ENCODE peak calls at places on chromosomes 11 and 22, in four cellular contexts. Y is heart right ventricle, Z is tibial nerve, C is endodermal cell. P is an unnamed sample. For H3K4me1, the result is how much of the 10 kb centered on the place peaks cover.

GRCh38 chr11:83617671-83618070 is 331.5 kb upstream of the CCDC90B start:
- DNase-seq in Y (no peak), Z (no peak), C (no peak), P (no peak)

GRCh38 chr11:62544521-62545436 is 1.8 kb downstream of the AHNAK start:
- DNase-seq in Y (peak), Z (no peak), C (peak), P (no peak)

GRCh38 chr11:31882951-31883392 is 71.8 kb upstream of the PAX6 start:
- DNase-seq in Y (no peak), Z (no peak), C (peak), P (no peak)

GRCh38 chr11:43947003-43947500 is 4.6 kb downstream of the C11orf96 start:
- DNase-seq in Y (peak), Z (no peak), C (peak), P (peak)

GRCh38 chr11:5021996-5022395 is 24.3 kb upstream of the OR52J3 start:
- DNase-seq in Y (peak), Z (no peak), C (no peak), P (no peak)

GRCh38 chr11:67271548-67272284 is 5.4 kb downstream of the GRK2 start:
- DNase-seq in Y (no peak), Z (no peak), C (no peak), P (peak)

GRCh38 chr11:117064275-117064674 is 34.0 kb downstream of the SIK3 start:
- DNase-seq in Y (no peak), Z (no peak), C (no peak), P (no peak)

GRCh38 chr22:27804683-27805297 is 3.2 kb upstream of the MN1 start:
- DNase-seq in Y (peak), Z (peak), C (peak), P (peak)

GRCh38 chr11:68651985-68652682 is 32.2 kb upstream of the GAL start:
- DNase-seq in Y (no peak), Z (no peak), C (no peak), P (no peak)

GRCh38 chr11:69053546-69054396 is 5.0 kb downstream of the TPCN2 start:
- DNase-seq in Y (no peak), Z (no peak), C (no peak), P (peak)

GRCh38 chr11:57406337-57406904 is 16.0 kb upstream of the PRG2 start:
- DNase-seq in Y (peak), Z (peak), C (no peak), P (peak)

GRCh38 chr11:111762981-111763643 is 3.1 kb downstream of the PPP2R1B start:
- DNase-seq in Y (no peak), Z (no peak), C (no peak), P (no peak)

GRCh38 chr22:27431896-27432295 is 369.7 kb downstream of the MN1 start:
- DNase-seq in Y (no peak), Z (no peak), C (no peak), P (no peak)

GRCh38 chr22:30483169-30483568 is 11.4 kb upstream of the SEC14L3 start:
- DNase-seq in Y (no peak), Z (no peak), C (no peak), P (no peak)

GRCh38 chr22:17191163-17191562 is 28.1 kb downstream of the ADA2 start:
- DNase-seq in Y (no peak), Z (no peak), C (no peak), P (no peak)

GRCh38 chr11:27722945-27723344 is 22.7 kb upstream of the BDNF start:
- DNase-seq in Y (no peak), Z (no peak), C (peak), P (no peak)

GRCh38 chr11:87212891-87213290 is 175.2 kb downstream of the TMEM135 start:
- DNase-seq in Y (no peak), Z (no peak), C (no peak), P (no peak)

GRCh38 chr22:50009765-50010675 is 2.5 kb downstream of the IL17REL start:
- DNase-seq in Y (no peak), Z (no peak), C (peak), P (no peak)

GRCh38 chr11:113174862-113175261 is 139.5 kb upstream of the TTC12 start:
- DNase-seq in Y (no peak), Z (no peak), C (no peak), P (no peak)

GRCh38 chr11:15199693-15200092 is 85.0 kb downstream of the INSC start:
- DNase-seq in Y (peak), Z (no peak), C (peak), P (no peak)

GRCh38 chr22:41862160-41862529 is 29.2 kb downstream of the SREBF2 start:
- DNase-seq in Y (no peak), Z (no peak), C (no peak), P (no peak)

GRCh38 chr11:17314232-17314547 is 37.4 kb upstream of the NCR3LG1 start:
- DNase-seq in Y (no peak), Z (no peak), C (no peak), P (no peak)

GRCh38 chr11:9765320-9766101 is 101.6 kb downstream of the SWAP70 start:
- DNase-seq in Y (peak), Z (peak), C (peak), P (no peak)

GRCh38 chr11:114296190-114296978 is at the start of gene NNMT:
- DNase-seq in Y (peak), Z (peak), C (peak), P (peak)

GRCh38 chr11:90134420-90135003 is at the start of gene NAALAD2:
- DNase-seq in Y (peak), Z (peak), C (peak), P (peak)

GRCh38 chr22:17576475-17576874 is 13.2 kb downstream of the SLC25A18 start:
- DNase-seq in Y (no peak), Z (no peak), C (peak), P (no peak)

GRCh38 chr11:114395776-114396175 is 4.5 kb downstream of the C11orf71 start:
- DNase-seq in Y (no peak), Z (no peak), C (peak), P (no peak)

GRCh38 chr11:103703954-103704353 is 332.5 kb upstream of the DDI1 start:
- DNase-seq in Y (no peak), Z (no peak), C (no peak), P (no peak)

GRCh38 chr22:39094717-39095389 is 2.2 kb upstream of the APOBEC3H start:
- DNase-seq in Y (no peak), Z (no peak), C (peak), P (no peak)

GRCh38 chr22:23070418-23071162 is at the start of gene GNAZ:
- DNase-seq in Y (no peak), Z (no peak), C (peak), P (peak)

GRCh38 chr22:29213481-29213880 is 7.8 kb downstream of the EMID1 start:
- DNase-seq in Y (no peak), Z (no peak), C (no peak), P (no peak)

GRCh38 chr22:40498454-40499186 is 128.2 kb downstream of the SGSM3 start:
- DNase-seq in Y (no peak), Z (no peak), C (peak), P (no peak)

GRCh38 chr11:128878455-128878854 is 11.4 kb upstream of the KCNJ1 start:
- DNase-seq in Y (no peak), Z (no peak), C (no peak), P (no peak)

GRCh38 chr11:110712643-110713468 is 619 bp upstream of the ARHGAP20 start:
- DNase-seq in Y (peak), Z (peak), C (no peak), P (no peak)

GRCh38 chr11:118789501-118790356 is 1.2 kb downstream of the DDX6 start:
- DNase-seq in Y (no peak), Z (peak), C (peak), P (no peak)

GRCh38 chr11:7575841-7576451 is 62.1 kb downstream of the PPFIBP2 start:
- DNase-seq in Y (no peak), Z (no peak), C (peak), P (peak)

GRCh38 chr11:47415949-47416472 is 7.6 kb downstream of the SLC39A13 start:
- DNase-seq in Y (peak), Z (peak), C (peak), P (peak)

GRCh38 chr11:12214751-12215150 is 104.4 kb downstream of the MICAL2 start:
- DNase-seq in Y (no peak), Z (no peak), C (no peak), P (no peak)

GRCh38 chr11:12215192-12215591 is 104.8 kb downstream of the MICAL2 start:
- DNase-seq in Y (no peak), Z (no peak), C (peak), P (no peak)

GRCh38 chr11:12217879-12218278 is 107.5 kb downstream of the MICAL2 start:
- DNase-seq in Y (no peak), Z (no peak), C (no peak), P (no peak)

GRCh38 chr11:12216100-12216499 is 105.7 kb downstream of the MICAL2 start:
- DNase-seq in Y (no peak), Z (no peak), C (no peak), P (no peak)

DNA sequence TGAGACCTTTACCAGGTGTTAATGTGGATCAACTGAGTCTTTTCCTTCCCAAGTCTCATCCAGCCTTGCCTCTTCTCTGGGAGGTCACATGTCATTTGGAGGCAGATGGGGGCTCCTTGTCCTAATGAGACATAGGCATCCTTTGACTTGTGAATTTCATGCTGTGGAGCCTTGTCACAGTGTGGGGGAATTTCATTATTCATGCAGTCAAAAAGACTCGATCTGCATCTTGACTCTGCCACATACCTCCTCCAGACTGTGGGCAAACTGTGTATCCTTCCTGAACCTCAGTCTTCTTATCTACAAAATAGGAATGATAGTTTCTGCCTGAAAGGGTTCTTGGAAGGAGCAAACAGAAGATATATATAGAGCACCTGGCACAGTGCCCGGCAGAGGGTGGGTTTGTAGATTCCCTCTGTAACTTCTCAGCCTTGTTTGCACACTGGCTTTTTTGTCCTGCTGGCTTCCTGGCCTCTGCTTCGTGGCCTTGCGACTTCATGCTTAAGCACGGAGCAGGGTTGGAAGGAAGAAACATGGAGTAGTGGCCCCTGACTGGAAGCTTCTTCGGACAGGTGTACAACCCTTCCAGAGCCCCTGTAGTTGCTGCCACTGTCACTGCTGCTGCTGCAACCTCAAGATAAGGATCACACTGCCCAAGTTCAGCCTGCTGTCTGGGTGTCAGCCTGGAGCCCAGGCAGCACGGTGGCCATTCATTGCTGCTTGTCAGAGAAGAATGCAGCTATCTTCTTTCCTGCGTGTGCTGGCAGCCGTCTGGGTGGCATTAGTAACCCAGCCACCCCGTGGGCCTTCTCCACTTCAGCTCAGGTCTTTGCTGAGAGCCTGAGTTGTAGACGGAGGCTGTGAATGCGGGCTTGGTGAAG is 106.4 kb downstream of the MICAL2 start:
- DNase-seq in Y (no peak), Z (no peak), C (no peak), P (no peak)
- H3K4me1 ChIP-seq in Y (under half), Z (under half), C (under half), P (half or more)

DNA sequence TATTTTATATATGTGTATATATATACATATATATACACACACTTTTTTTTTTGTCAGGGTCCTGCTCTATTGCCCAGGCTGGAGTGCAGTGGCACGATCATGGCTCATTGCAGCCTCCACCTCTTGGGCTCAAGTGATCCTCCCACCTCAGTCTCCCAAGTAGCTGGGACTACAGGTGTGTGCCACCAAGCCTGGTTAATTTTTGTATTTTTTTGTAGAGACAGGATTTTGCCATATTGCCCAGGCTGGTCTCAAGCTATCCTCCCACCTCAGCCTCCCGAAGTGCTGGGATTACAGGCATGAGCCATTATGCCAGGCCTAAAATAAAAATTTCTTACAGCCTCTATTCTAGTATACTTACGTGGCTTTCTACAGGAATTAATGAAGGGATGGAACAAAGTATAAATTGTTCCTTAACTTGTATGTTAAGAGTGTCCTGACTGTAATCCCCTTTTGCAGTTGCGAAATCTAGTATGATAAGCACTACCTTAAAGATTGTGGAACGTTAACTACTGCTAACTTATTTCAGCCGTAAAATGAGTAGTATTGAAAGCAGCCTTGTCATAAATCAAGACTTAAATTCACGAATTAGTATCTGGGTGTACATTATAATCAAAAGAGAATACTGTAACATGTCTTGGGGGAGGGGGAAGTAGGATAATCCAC is 2.1 kb downstream of the TRAF6 start:
- DNase-seq in Y (no peak), Z (no peak), C (no peak), P (no peak)
- H3K4me3 ChIP-seq in Y (no peak), Z (peak), C (peak), P (no peak)

GRCh38 chr11:78253797-78254196 is 65.1 kb downstream of the USP35 start:
- DNase-seq in Y (no peak), Z (no peak), C (no peak), P (no peak)

GRCh38 chr11:78248191-78248590 is 59.5 kb downstream of the USP35 start:
- DNase-seq in Y (no peak), Z (no peak), C (no peak), P (no peak)

GRCh38 chr11:78248903-78249302 is 60.2 kb downstream of the USP35 start:
- DNase-seq in Y (no peak), Z (no peak), C (no peak), P (no peak)

GRCh38 chr11:78251083-78251699 is 62.5 kb downstream of the USP35 start:
- DNase-seq in Y (no peak), Z (no peak), C (no peak), P (no peak)

DNA sequence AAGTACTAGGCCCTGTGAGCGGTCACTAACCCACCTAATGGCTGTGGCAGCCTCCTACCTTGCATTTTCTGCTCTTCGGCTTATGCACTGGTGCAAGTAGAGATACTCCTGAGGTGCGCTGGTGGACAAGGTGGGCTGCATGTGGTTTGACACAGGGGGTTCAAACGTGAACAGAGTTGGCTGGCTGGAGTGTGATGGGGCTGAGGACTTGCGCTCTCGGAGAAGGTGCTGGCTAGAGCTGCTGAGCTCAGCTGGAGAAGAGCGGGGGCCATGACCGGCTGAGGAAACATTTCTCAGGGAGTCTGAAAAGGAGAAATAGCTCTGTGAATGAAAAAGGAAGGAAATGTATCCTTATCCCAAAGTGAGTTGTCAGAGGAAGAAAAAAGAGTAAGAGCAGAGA is 61.4 kb downstream of the USP35 start:
- DNase-seq in Y (no peak), Z (no peak), C (no peak), P (no peak)
- TF ChIP-seq CTCF in Y (no peak), Z (no peak), C (no peak), P (no peak)

GRCh38 chr11:119794141-119794665 is 65.2 kb upstream of the NECTIN1 start:
- DNase-seq in Y (no peak), Z (no peak), C (no peak), P (no peak)
- H3K4me1 ChIP-seq in Y (under half), Z (under half), C (under half), P (under half)

GRCh38 chr11:58829736-58830135 is 14.8 kb downstream of the GLYATL2 start:
- DNase-seq in Y (no peak), Z (no peak), C (no peak), P (no peak)
- H3K4me3 ChIP-seq in Y (no peak), Z (no peak), C (no peak), P (no peak)

GRCh38 chr11:33829430-33830141 is 55.3 kb upstream of the FBXO3 start:
- DNase-seq in Y (peak), Z (peak), C (peak), P (no peak)
- TF ChIP-seq CTCF in Y (peak), Z (peak), C (peak), P (peak)

P was measured in upper lobe of left lung.